ENCODE peak calls at places on chromosomes 12 and 14, in six cellular contexts. I is MM.1S, C is A673, M is H1, P is upper lobe of right lung, A is ovary. L is an unnamed sample.

GRCh38 chr12:106602071-106602470 is 19.3 kb downstream of the RFX4 start:
- DNase-seq in I (no peak), C (no peak), M (no peak), P (no peak), A (no peak), L (no peak)

GRCh38 chr14:73180385-73180805 is 44.1 kb downstream of the PSEN1 start:
- DNase-seq in I (no peak), C (peak; percentile 19), M (no peak), P (no peak), A (no peak), L (no peak)

GRCh38 chr14:60768602-60769001 is 34.0 kb downstream of the MNAT1 start:
- DNase-seq in I (no peak), C (no peak), M (no peak), P (no peak), A (no peak), L (no peak)

GRCh38 chr12:119659289-119659897 is 8.5 kb upstream of the PRKAB1 start:
- DNase-seq in I (peak; percentile 26), C (peak; percentile 50), M (no peak), P (no peak), A (no peak), L (no peak)

GRCh38 chr12:57606016-57606311 is 1.3 kb downstream of the DTX3 start:
- DNase-seq in I (no peak), C (no peak), M (no peak), P (no peak), A (no peak), L (no peak)

GRCh38 chr14:83870556-83870955 is 1659.4 kb upstream of the FLRT2 start:
- DNase-seq in I (no peak), C (no peak), M (no peak), P (no peak), A (no peak), L (no peak)

GRCh38 chr12:70576341-70577282 is 60.6 kb downstream of the PTPRB start:
- DNase-seq in I (peak; percentile 66), C (peak; percentile 86), M (no peak), P (no peak), A (no peak), L (no peak)

GRCh38 chr14:70905316-70905715 is 1.9 kb upstream of the PCNX1 start:
- DNase-seq in I (no peak), C (peak; percentile 58), M (no peak), P (no peak), A (peak; percentile 74), L (no peak)

GRCh38 chr12:114221976-114222630 is 183.8 kb downstream of the TBX5 start:
- DNase-seq in I (no peak), C (no peak), M (no peak), P (no peak), A (no peak), L (no peak)

GRCh38 chr12:109387425-109388166 is 39.9 kb downstream of the MYO1H start:
- DNase-seq in I (peak; percentile 72), C (peak; percentile 72), M (no peak), P (no peak), A (no peak), L (no peak)

GRCh38 chr12:128800606-128801005 is 23.2 kb downstream of the SLC15A4 start:
- DNase-seq in I (no peak), C (no peak), M (no peak), P (no peak), A (no peak), L (no peak)

GRCh38 chr14:69637503-69638030 is 26.2 kb downstream of the SUSD6 start:
- DNase-seq in I (no peak), C (no peak), M (no peak), P (no peak), A (no peak), L (peak; percentile 97)

GRCh38 chr14:99681101-99681831 is 2.8 kb upstream of the CYP46A1 start:
- DNase-seq in I (no peak), C (no peak), M (no peak), P (no peak), A (no peak), L (no peak)

GRCh38 chr12:75638792-75639191 is 127.4 kb upstream of the KRR1 start:
- DNase-seq in I (no peak), C (no peak), M (no peak), P (no peak), A (no peak), L (no peak)

GRCh38 chr12:116474331-116474730 is 84.8 kb upstream of the MAP1LC3B2 start:
- DNase-seq in I (no peak), C (no peak), M (no peak), P (no peak), A (no peak), L (no peak)

GRCh38 chr12:26195641-26196423 is 459 bp downstream of the SSPN start:
- DNase-seq in I (peak; percentile 43), C (peak; percentile 53), M (no peak), P (peak; percentile 75), A (peak; percentile 70), L (peak; percentile 26)

GRCh38 chr12:63098851-63099250 is 52.1 kb downstream of the AVPR1A start:
- DNase-seq in I (no peak), C (no peak), M (no peak), P (no peak), A (no peak), L (no peak)

GRCh38 chr12:52191841-52192791 is at the start of gene KRT80:
- DNase-seq in I (peak; percentile 21), C (peak; percentile 97), M (no peak), P (peak; percentile 90), A (peak; percentile 94), L (peak; percentile 82)

GRCh38 chr14:81178063-81178462 is 42.7 kb downstream of the GTF2A1 start:
- DNase-seq in I (peak; percentile 33), C (no peak), M (no peak), P (no peak), A (no peak), L (no peak)

GRCh38 chr14:67232066-67232465 is 9.2 kb upstream of the PALS1 start:
- DNase-seq in I (no peak), C (peak; percentile 35), M (no peak), P (no peak), A (no peak), L (no peak)

GRCh38 chr12:50925342-50925651 is 27.0 kb upstream of the HIGD1C start:
- DNase-seq in I (no peak), C (no peak), M (no peak), P (no peak), A (no peak), L (no peak)

GRCh38 chr14:65558363-65558762 is 145.8 kb downstream of the FUT8 start:
- DNase-seq in I (no peak), C (no peak), M (no peak), P (no peak), A (no peak), L (no peak)

GRCh38 chr14:73438993-73439392 is 19.4 kb downstream of the NUMB start:
- DNase-seq in I (no peak), C (peak; percentile 43), M (no peak), P (no peak), A (no peak), L (no peak)

DNA sequence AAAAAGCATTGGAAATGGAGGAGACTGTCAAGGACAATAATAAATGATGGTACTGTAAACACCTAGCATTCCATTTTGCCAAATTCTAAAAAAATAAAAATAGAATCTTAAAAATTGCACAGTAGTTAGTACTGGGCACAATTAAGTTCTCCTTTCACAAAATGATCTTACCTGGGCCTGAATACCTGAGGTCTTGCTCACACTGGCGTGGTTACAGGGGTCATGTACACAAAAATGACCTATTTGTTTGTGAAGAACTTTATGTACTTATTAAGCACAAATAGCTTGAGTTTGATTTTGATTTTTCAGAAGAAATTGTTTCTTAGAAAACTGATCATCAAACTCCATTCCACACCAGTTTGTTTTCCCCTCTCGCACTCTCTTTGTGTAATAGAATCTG is 204.1 kb downstream of the ASCL1 start:
- DNase-seq in I (no peak), C (no peak), M (no peak), P (no peak), A (no peak), L (peak; percentile 55)
- H3K4me1 ChIP-seq in I (no peaks in the 10 kb centered on the region), C (no peaks in the 10 kb centered on the region), M (no peaks in the 10 kb centered on the region), P (no peaks in the 10 kb centered on the region), A (no peaks in the 10 kb centered on the region), L (no peaks in the 10 kb centered on the region)

DNA sequence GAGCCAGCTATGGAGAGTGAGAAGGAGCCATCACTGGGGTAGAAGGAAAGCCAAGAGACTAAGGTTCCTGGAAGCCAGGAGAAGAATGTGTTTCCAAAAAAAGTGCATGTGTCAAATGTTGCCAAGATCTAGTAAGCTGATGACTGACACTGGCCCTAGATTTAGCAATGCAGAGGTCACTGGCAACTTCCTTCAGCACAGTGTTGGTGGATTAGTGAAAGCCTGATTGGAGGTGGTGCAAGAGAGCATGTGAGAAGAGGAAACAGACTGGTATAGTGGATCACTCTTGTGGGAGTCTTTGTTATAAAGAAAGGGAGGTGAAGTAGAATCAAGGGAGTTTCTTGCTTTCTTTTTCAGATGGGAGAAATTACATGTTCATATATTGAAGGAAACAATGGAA is 34.1 kb upstream of the CHGA start:
- DNase-seq in I (no peak), C (no peak), M (no peak), P (no peak), A (no peak), L (no peak)
- TF ChIP-seq CTCF in I (no peak), C (no peak), M (no peak), P (no peak), A (no peak), L (no peak)

DNA sequence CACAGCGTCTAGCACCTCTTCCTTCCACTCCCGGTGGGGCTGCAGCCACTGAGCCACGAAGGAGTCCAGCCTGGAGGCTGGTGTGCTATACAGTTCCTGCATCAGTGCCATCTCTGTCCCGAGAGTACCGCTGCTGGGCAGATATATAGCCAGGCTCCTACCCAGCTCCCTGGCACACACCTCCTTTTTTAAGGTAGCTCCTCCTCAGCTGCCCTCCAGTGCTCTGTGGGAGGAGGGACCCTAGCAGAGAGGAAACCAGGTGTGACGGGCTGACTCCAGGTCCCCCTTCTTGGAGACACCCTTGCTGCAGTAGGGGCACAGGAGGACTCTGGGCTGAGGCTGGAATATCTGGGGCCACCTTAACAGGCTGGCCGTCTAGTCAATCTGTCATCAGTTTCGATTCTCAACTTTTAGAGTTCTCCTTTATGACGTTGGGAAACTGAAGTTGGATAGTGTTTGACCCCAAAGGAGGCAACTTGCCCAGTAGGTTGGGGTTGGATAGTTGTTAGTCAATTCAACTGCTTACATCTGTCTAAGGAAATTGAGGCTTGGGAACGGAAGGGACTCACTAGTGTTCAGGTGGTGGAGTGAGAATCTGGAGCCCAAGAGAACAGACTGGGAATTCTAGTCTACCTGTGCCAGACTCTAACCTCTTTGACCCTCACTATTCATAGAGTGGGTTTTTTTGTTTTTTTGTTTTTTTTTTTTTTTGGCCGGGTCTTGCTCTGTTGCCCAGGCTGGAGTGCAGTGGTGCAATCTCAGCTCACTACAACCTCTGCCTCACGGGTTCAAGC is at the start of gene OASL:
- DNase-seq in I (peak; percentile 36), C (no peak), M (no peak), P (peak; percentile 76), A (no peak), L (peak; percentile 64)
- H3K4me1 ChIP-seq in I (no peaks in the 10 kb centered on the region), C (peaks cover 21% of the 10 kb centered on the region), M (no peaks in the 10 kb centered on the region), P (peaks cover 7% of the 10 kb centered on the region), A (peaks cover 7% of the 10 kb centered on the region), L (no peaks in the 10 kb centered on the region)

DNA sequence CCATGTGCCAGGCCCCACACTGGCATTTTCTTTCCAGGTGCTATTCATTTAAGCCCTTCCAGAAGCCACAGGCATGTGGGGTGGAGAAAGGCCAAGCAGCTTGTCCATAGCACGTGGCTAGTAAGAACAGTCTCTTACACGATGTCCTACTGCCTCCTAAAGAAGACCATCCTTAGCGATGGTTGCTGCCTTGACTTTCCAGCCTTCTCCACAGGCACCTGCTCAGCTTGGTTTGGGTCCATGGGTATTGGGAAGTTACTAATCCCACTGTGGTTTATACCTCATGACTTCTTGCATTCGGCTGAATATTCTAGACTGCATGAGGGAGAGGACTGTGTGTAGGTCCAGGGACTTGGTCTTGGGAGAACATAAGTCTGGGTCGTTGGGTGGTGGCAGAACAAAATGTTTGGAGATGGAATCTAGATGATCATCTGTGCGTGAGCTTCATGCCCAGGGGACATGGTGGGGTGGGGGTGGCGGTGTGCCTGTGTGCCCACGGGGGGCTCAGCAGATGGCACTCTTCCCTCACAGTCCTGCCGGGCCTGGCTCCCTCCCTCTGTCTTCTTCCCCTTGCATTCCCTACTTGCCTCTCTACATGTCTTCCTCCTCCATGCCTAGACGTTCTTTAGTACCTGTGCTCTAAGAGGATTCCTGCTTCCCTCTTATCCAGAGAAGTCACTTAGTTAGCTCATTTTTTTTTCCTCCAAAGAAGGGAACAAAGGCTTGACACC is 49.1 kb downstream of the NINJ2 start:
- DNase-seq in I (no peak), C (peak; percentile 46), M (no peak), P (no peak), A (no peak), L (no peak)
- TF ChIP-seq CTCF in I (peak; percentile 27), C (peak; percentile 58), M (peak; percentile 61), P (peak; percentile 35), A (no peak), L (no peak)